ENCODE peak calls at places on chromosomes 11 and 22, in seven cellular contexts. B is K562, N is HepG2, H is GM12892, E is SK-N-SH, K is GM12878, D is H1. R is an unnamed sample.

GRCh38 chr11:65429724-65430405 is 7.3 kb downstream of the NEAT1 start:
- DNase-seq in B (peak; percentile 65), N (no peak), H (no peak), E (no peak), K (no peak), D (no peak), R (no peak)

GRCh38 chr22:17578129-17578754 is 14.9 kb downstream of the SLC25A18 start:
- DNase-seq in B (no peak), N (peak; percentile 21), H (no peak), E (no peak), K (no peak), D (no peak), R (no peak)

GRCh38 chr11:30984442-30984816 is 385.1 kb downstream of the DCDC1 start:
- DNase-seq in B (no peak), N (peak; percentile 21), H (no peak), E (peak; percentile 3), K (no peak), D (no peak), R (no peak)

GRCh38 chr11:27501102-27501501 is 5.5 kb downstream of the LIN7C start:
- DNase-seq in B (no peak), N (no peak), H (no peak), E (no peak), K (no peak), D (no peak), R (no peak)

GRCh38 chr11:47258317-47258902 is 614 bp downstream of the NR1H3 start:
- DNase-seq in B (peak; percentile 48), N (no peak), H (no peak), E (no peak), K (no peak), D (no peak), R (no peak)

GRCh38 chr11:133339495-133340140 is 192.7 kb downstream of the OPCML start:
- DNase-seq in B (no peak), N (no peak), H (no peak), E (no peak), K (no peak), D (no peak), R (no peak)

GRCh38 chr11:116606060-116606459 is 166.7 kb downstream of the BUD13 start:
- DNase-seq in B (no peak), N (no peak), H (no peak), E (peak; percentile 51), K (no peak), D (no peak), R (no peak)

GRCh38 chr11:9095421-9095820 is 4.0 kb upstream of the SCUBE2 start:
- DNase-seq in B (peak; percentile 37), N (no peak), H (no peak), E (no peak), K (no peak), D (peak; percentile 63), R (no peak)

GRCh38 chr22:25437414-25438160 is 126.9 kb upstream of the GRK3 start:
- DNase-seq in B (no peak), N (no peak), H (no peak), E (no peak), K (no peak), D (peak; percentile 56), R (no peak)

GRCh38 chr11:59158206-59159068 is 13.5 kb upstream of the DTX4 start:
- DNase-seq in B (peak; percentile 77), N (peak; percentile 56), H (no peak), E (peak; percentile 66), K (no peak), D (peak; percentile 67), R (no peak)

GRCh38 chr11:76798656-76799055 is 15.5 kb downstream of the TSKU start:
- DNase-seq in B (no peak), N (no peak), H (no peak), E (no peak), K (no peak), D (no peak), R (no peak)

GRCh38 chr11:57356179-57356757 is 18.1 kb downstream of the P2RX3 start:
- DNase-seq in B (no peak), N (no peak), H (no peak), E (no peak), K (no peak), D (no peak), R (no peak)

GRCh38 chr22:46044718-46045458 is 67.9 kb upstream of the WNT7B start:
- DNase-seq in B (no peak), N (no peak), H (no peak), E (no peak), K (no peak), D (peak; percentile 66), R (no peak)

GRCh38 chr22:32281092-32281491 is 25.9 kb upstream of the SLC5A4 start:
- DNase-seq in B (no peak), N (no peak), H (no peak), E (no peak), K (no peak), D (no peak), R (no peak)

GRCh38 chr11:120248551-120249278 is 8.8 kb downstream of the POU2F3 start:
- DNase-seq in B (no peak), N (no peak), H (no peak), E (no peak), K (peak; percentile 93), D (no peak), R (no peak)

GRCh38 chr11:116199182-116199581 is 573.6 kb downstream of the BUD13 start:
- DNase-seq in B (no peak), N (no peak), H (no peak), E (peak; percentile 87), K (no peak), D (no peak), R (no peak)

GRCh38 chr11:110565690-110566336 is 136.1 kb downstream of the FDX1 start:
- DNase-seq in B (no peak), N (no peak), H (no peak), E (no peak), K (no peak), D (no peak), R (no peak)

GRCh38 chr11:45543808-45544422 is 121.5 kb downstream of the CHST1 start:
- DNase-seq in B (peak; percentile 47), N (no peak), H (no peak), E (no peak), K (no peak), D (peak; percentile 77), R (no peak)
- TF ChIP-seq POLR2AphosphoS5 in B (no peak), N (no peak), H (no peak), E (no peak), K (no peak), D (no peak), R (no peak)

GRCh38 chr22:29004647-29005371 is 56.8 kb downstream of the C22orf31 start:
- DNase-seq in B (no peak), N (peak; percentile 90), H (no peak), E (peak; percentile 28), K (no peak), D (peak; percentile 75), R (no peak)
- TF ChIP-seq TAF1 in B (no peak), N (peak; percentile 33), H (no peak), E (no peak), K (no peak), D (peak; percentile 31), R (no peak)

DNA sequence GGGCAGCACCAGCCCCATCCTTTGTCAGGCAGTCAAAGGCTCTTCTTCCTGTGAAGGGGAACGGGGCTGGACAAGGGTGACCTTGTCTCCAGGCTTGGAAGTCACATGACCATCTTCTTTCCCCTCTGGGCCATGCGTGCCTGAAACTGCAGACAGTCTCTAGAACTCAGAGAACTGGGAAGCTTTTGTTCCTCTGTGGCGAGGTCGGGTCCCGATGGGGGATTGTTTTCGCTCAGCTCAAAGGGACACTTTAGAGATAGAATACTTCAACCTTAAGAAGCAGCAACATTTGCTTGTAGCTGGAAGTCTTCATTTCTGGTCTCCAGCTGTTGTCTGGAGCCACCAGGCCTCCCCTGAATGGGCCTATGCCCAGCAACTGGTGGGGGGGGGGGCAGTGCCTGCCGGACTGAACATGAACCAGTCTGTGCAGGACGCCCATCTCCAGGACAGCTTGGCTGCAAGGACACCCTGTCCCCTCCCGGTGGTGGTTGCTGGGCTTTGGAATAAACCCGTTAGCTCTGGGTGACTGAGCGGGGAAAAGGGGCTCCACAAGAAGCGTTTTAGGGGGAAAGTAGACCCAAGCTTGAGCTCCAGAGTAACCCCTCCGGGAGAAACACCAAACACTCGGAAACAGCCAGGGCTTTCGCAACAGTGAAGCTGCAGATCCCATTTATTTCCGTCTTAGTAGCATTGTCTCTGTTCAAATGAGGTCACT is 55.7 kb upstream of the EMID1 start:
- DNase-seq in B (peak; percentile 12), N (peak; percentile 50), H (no peak), E (no peak), K (no peak), D (no peak), R (no peak)
- TF ChIP-seq POLR2AphosphoS5 in B (no peak), N (no peak), H (no peak), E (no peak), K (no peak), D (no peak), R (no peak)

DNA sequence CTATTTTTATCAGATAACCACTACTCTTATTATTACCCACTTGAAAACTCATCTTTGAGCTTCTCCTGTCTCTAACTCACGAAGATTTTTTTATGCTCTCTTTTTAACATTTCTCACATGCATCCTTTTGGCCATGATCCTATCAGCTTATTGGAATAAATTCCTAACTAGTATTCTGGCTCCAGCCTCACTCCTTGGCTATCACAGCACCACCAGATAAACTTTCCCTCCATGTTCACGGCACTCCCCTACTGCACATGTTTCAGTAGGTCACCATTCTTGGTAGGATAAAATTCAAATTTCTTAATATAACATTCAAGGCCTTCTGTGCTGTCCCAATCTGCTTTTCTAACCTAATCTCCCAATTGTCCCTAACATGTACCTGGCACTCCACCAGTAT is 186.6 kb upstream of the UBASH3B start:
- DNase-seq in B (no peak), N (no peak), H (no peak), E (no peak), K (no peak), D (no peak), R (no peak)
- TF ChIP-seq TAF1 in B (no peak), N (no peak), H (no peak), E (no peak), K (no peak), D (no peak), R (no peak)

GRCh38 chr11:86577663-86578636 is 94.5 kb downstream of the ME3 start:
- DNase-seq in B (no peak), N (peak; percentile 81), H (no peak), E (no peak), K (no peak), D (no peak), R (no peak)
- TF ChIP-seq POLR2AphosphoS5 in B (no peak), N (no peak), H (no peak), E (peak; percentile 17), K (no peak), D (no peak), R (no peak)

GRCh38 chr11:12242071-12242672 is 131.8 kb downstream of the MICAL2 start:
- DNase-seq in B (peak; percentile 35), N (no peak), H (no peak), E (no peak), K (no peak), D (no peak), R (no peak)
- TF ChIP-seq TAF1 in B (no peak), N (no peak), H (no peak), E (no peak), K (no peak), D (no peak), R (no peak)